ENCODE peak calls at places on chromosomes 4 and X, in seven cellular contexts. One of them, this sample, is unnamed.

GRCh38 chr4:178415925-178416324 is 973.7 kb upstream of the AGA start:
- DNase-seq in NCI-H774: peak
- DNase-seq in cardiac muscle cell: no peak
- DNase-seq in HEK293T: no peak
- DNase-seq in globus pallidus: no peak
- DNase-seq in adipocyte: no peak
- DNase-seq in naive thymus-derived CD4-positive, alpha-beta T cell: no peak
- DNase-seq in this sample: peak

GRCh38 chrX:130994671-130995070 is 63.5 kb upstream of the ARHGAP36 start:
- DNase-seq in NCI-H774: peak
- DNase-seq in cardiac muscle cell: peak
- DNase-seq in HEK293T: peak
- DNase-seq in globus pallidus: peak
- DNase-seq in adipocyte: peak
- DNase-seq in naive thymus-derived CD4-positive, alpha-beta T cell: peak
- DNase-seq in this sample: no peak

GRCh38 chr4:115028682-115029385 is 84.6 kb downstream of the NDST4 start:
- DNase-seq in NCI-H774: no peak
- DNase-seq in cardiac muscle cell: no peak
- DNase-seq in HEK293T: no peak
- DNase-seq in globus pallidus: no peak
- DNase-seq in adipocyte: no peak
- DNase-seq in naive thymus-derived CD4-positive, alpha-beta T cell: no peak
- DNase-seq in this sample: no peak

GRCh38 chrX:74018253-74018652 is 285.7 kb upstream of the ZCCHC13 start:
- DNase-seq in NCI-H774: no peak
- DNase-seq in cardiac muscle cell: no peak
- DNase-seq in HEK293T: no peak
- DNase-seq in globus pallidus: no peak
- DNase-seq in adipocyte: no peak
- DNase-seq in naive thymus-derived CD4-positive, alpha-beta T cell: no peak
- DNase-seq in this sample: no peak

GRCh38 chrX:56738670-56739069 is 9.6 kb downstream of the NBDY start:
- DNase-seq in NCI-H774: no peak
- DNase-seq in cardiac muscle cell: no peak
- DNase-seq in HEK293T: no peak
- DNase-seq in globus pallidus: no peak
- DNase-seq in adipocyte: no peak
- DNase-seq in naive thymus-derived CD4-positive, alpha-beta T cell: no peak
- DNase-seq in this sample: no peak

GRCh38 chr4:39319678-39320077 is 46.5 kb downstream of the RFC1 start:
- DNase-seq in NCI-H774: no peak
- DNase-seq in cardiac muscle cell: peak
- DNase-seq in HEK293T: no peak
- DNase-seq in globus pallidus: no peak
- DNase-seq in adipocyte: peak
- DNase-seq in naive thymus-derived CD4-positive, alpha-beta T cell: no peak
- DNase-seq in this sample: no peak

GRCh38 chr4:92600638-92601037 is 296.9 kb downstream of the GRID2 start:
- DNase-seq in NCI-H774: no peak
- DNase-seq in cardiac muscle cell: no peak
- DNase-seq in HEK293T: no peak
- DNase-seq in globus pallidus: no peak
- DNase-seq in adipocyte: no peak
- DNase-seq in naive thymus-derived CD4-positive, alpha-beta T cell: no peak
- DNase-seq in this sample: no peak

GRCh38 chr4:100093091-100093866 is 97.0 kb downstream of the DDIT4L start:
- DNase-seq in NCI-H774: peak
- DNase-seq in cardiac muscle cell: peak
- DNase-seq in HEK293T: peak
- DNase-seq in globus pallidus: peak
- DNase-seq in adipocyte: peak
- DNase-seq in naive thymus-derived CD4-positive, alpha-beta T cell: peak
- DNase-seq in this sample: peak

GRCh38 chr4:125283702-125284279 is 31.0 kb upstream of the FAT4 start:
- DNase-seq in NCI-H774: no peak
- DNase-seq in cardiac muscle cell: peak
- DNase-seq in HEK293T: no peak
- DNase-seq in globus pallidus: peak
- DNase-seq in adipocyte: peak
- DNase-seq in naive thymus-derived CD4-positive, alpha-beta T cell: no peak
- DNase-seq in this sample: peak

GRCh38 chr4:133483600-133484246 is 334.6 kb downstream of the PCDH10 start:
- DNase-seq in NCI-H774: no peak
- DNase-seq in cardiac muscle cell: peak
- DNase-seq in HEK293T: no peak
- DNase-seq in globus pallidus: peak
- DNase-seq in adipocyte: peak
- DNase-seq in naive thymus-derived CD4-positive, alpha-beta T cell: no peak
- DNase-seq in this sample: peak

This sample was measured in cerebellar cortex.